ENCODE peak calls at places on chromosomes 6 and 20, in four cellular contexts. F is fibroblast of the aortic adventitia, D is foreskin fibroblast, H is HFFc6. Y is an unnamed sample.

GRCh38 chr20:53021934-53022333 is 49.8 kb downstream of the TSHZ2 start:
- DNase-seq in H (no peak), F (peak), D (no peak), Y (no peak)

GRCh38 chr6:170271771-170272314 is 19.0 kb downstream of the DLL1 start:
- DNase-seq in F (no peak), D (no peak), H (no peak), Y (peak)

GRCh38 chr6:72037006-72037405 is 150.7 kb downstream of the RIMS1 start:
- DNase-seq in D (no peak), H (no peak), F (no peak), Y (no peak)

GRCh38 chr6:46014511-46015118 is 1.0 kb downstream of the CLIC5 start:
- DNase-seq in H (no peak), F (no peak), D (no peak), Y (no peak)

GRCh38 chr6:170091639-170092579 is 199.0 kb downstream of the DLL1 start:
- DNase-seq in F (no peak), H (no peak), D (no peak), Y (peak)

GRCh38 chr6:15299430-15300131 is 53.7 kb downstream of the JARID2 start:
- DNase-seq in F (peak), H (peak), D (no peak), Y (peak)

GRCh38 chr6:149636116-149636515 is 12.4 kb downstream of the KATNA1 start:
- DNase-seq in D (no peak), H (peak), F (peak), Y (no peak)

GRCh38 chr6:27814665-27815424 is 97.4 kb downstream of the OR2B2 start:
- DNase-seq in D (peak), H (peak), F (peak), Y (peak)

GRCh38 chr6:43093361-43094289 is 17.5 kb downstream of the PTK7 start:
- DNase-seq in D (peak), F (peak), H (peak), Y (no peak)

GRCh38 chr6:80689700-80690099 is 583.2 kb downstream of the BCKDHB start:
- DNase-seq in D (no peak), F (peak), H (no peak), Y (no peak)

GRCh38 chr6:49384913-49385312 is 78.1 kb downstream of the MMUT start:
- DNase-seq in F (peak), H (no peak), D (no peak), Y (no peak)

GRCh38 chr20:2208897-2209296 is 86.9 kb upstream of the TGM3 start:
- DNase-seq in H (no peak), D (no peak), F (no peak), Y (no peak)

GRCh38 chr6:152293404-152293803 is 343.8 kb downstream of the SYNE1 start:
- DNase-seq in D (no peak), H (no peak), F (no peak), Y (no peak)

GRCh38 chr20:41142914-41143313 is 5.6 kb downstream of the PLCG1 start:
- DNase-seq in D (no peak), H (no peak), F (no peak), Y (no peak)

GRCh38 chr20:22827916-22828315 is 207.2 kb upstream of the SSTR4 start:
- DNase-seq in H (no peak), D (no peak), F (no peak), Y (no peak)

GRCh38 chr6:21115111-21115510 is 478.4 kb upstream of the SOX4 start:
- DNase-seq in H (no peak), F (peak), D (peak), Y (no peak)

GRCh38 chr6:701696-702479 is 8.9 kb upstream of the EXOC2 start:
- DNase-seq in F (no peak), H (no peak), D (no peak), Y (no peak)

GRCh38 chr6:53220605-53221004 is 72.0 kb upstream of the GCM1 start:
- DNase-seq in F (no peak), D (no peak), H (no peak), Y (no peak)

GRCh38 chr20:1946762-1947534 is 46.9 kb downstream of the PDYN start:
- DNase-seq in F (peak), D (no peak), H (no peak), Y (no peak)

GRCh38 chr6:161227004-161227950 is 46.6 kb downstream of the AGPAT4 start:
- DNase-seq in H (no peak), F (peak), D (no peak), Y (no peak)

GRCh38 chr20:24831232-24831631 is 117.8 kb upstream of the CST7 start:
- DNase-seq in H (no peak), D (no peak), F (no peak), Y (no peak)

GRCh38 chr6:169958510-169958909 is 207.1 kb downstream of the ERMARD start:
- DNase-seq in H (no peak), F (no peak), D (no peak), Y (no peak)

GRCh38 chr20:9971746-9972145 is 63.0 kb upstream of the ANKEF1 start:
- DNase-seq in D (no peak), F (no peak), H (no peak), Y (no peak)

GRCh38 chr20:9969626-9970025 is 65.2 kb upstream of the ANKEF1 start:
- DNase-seq in H (no peak), D (no peak), F (no peak), Y (no peak)

GRCh38 chr20:9963029-9963428 is 71.8 kb upstream of the ANKEF1 start:
- DNase-seq in F (no peak), D (no peak), H (no peak), Y (no peak)

DNA sequence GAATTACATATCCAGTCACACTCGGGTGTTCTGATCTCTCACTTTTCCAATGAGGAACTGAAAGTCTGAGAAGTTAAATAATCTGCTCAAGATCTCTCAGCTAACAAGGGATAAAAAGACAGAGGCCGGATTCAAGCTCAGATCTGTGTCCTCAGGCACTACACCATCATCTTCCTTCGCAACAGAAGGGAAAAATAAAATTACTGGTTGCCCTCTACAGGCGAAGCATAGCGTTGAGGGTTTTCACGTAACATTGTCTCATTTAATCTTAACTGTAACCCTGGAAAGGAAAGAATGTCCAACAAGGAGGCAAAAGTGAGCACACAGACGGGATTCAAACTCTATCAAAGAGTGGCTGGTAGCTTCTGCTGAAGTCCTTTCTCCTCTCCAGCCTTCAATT is 67.8 kb upstream of the ANKEF1 start:
- DNase-seq in F (peak), D (peak), H (no peak), Y (no peak)
- TF ChIP-seq CTCF in F (peak), D (peak), H (peak), Y (no peak)

DNA sequence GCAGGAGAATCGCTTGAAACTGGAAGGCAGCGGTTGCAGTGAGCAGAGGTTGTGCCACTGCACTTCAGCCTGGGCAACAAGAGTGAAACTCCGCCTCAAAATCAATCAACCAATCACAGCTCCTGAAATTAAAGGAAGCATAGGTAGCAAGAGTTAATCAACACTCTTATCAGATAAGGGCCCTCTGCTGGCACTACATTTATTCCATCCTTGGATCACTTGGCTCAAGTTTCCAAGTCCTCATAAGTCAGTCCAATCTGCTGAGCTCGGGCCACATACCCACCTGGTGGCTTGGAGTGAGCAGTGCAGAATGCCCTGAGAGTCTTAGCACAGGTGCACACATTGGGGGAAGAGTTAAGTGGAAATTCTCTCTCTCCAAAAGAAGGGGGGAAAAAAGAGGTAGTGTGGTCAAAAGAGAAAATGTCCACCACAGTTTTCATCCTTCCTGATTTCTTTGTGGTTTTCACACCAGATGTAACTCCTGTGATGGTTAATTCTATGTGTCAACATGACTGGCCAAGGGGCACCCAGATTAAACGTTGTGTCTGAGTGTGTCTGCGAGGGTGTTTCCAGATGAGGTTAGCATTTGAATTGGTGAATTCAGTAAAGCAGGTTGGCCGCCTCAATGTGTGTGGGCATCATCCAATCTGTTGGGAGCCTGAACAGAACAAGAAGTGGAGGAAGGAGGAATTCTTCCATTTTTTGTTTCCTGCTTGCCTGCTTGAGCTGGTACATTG is 14.2 kb upstream of the FAM8A1 start:
- DNase-seq in H (no peak), F (no peak), D (no peak), Y (no peak)
- TF ChIP-seq CTCF in H (peak), F (peak), D (peak), Y (no peak)

DNA sequence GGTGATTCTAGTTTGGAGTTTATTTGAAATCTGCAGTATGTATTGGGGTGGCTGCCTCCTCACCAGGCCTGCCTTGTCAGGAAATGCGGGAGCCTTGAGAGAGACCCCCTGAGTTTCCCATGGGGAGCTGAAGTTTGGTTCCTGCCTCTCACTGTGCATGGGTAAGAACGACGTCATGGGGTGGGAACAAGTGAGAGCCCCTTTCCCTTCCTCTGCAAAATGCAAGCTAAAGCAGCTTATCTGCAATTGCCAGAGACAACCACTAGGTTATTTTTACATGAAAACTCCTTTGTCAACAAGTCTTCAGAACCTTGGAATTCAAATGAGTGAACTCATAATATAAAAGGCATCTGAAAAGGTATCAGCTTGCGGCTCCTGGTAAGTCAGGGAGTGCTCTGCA is 58.4 kb downstream of the TMEM170B start:
- DNase-seq in F (no peak), D (no peak), H (no peak), Y (no peak)
- TF ChIP-seq CTCF in F (peak), D (no peak), H (peak), Y (no peak)

GRCh38 chr6:107419747-107420146 is 39.6 kb downstream of the PDSS2 start:
- DNase-seq in F (no peak), D (no peak), H (peak), Y (no peak)

GRCh38 chr6:107421696-107422256 is 37.6 kb downstream of the PDSS2 start:
- DNase-seq in D (no peak), F (no peak), H (no peak), Y (no peak)

GRCh38 chr6:107414246-107414645 is 45.1 kb downstream of the PDSS2 start:
- DNase-seq in H (no peak), D (no peak), F (peak), Y (no peak)

GRCh38 chr6:107416179-107416578 is 43.2 kb downstream of the PDSS2 start:
- DNase-seq in H (no peak), D (no peak), F (no peak), Y (no peak)

GRCh38 chr6:107418118-107418517 is 41.2 kb downstream of the PDSS2 start:
- DNase-seq in H (peak), F (peak), D (peak), Y (no peak)
- TF ChIP-seq CTCF in H (peak), F (peak), D (peak), Y (no peak)

GRCh38 chr20:61599061-61599930 is 347.2 kb downstream of the CDH4 start:
- DNase-seq in H (no peak), F (no peak), D (no peak), Y (no peak)
- TF ChIP-seq CTCF in H (peak), F (no peak), D (no peak), Y (no peak)

Y was measured in natural killer cell.